ENCODE peak calls at places on chromosomes 13 and 19, in six cellular contexts. W is T-helper 1 cell; B is NCI-H146; Y is OCI-LY7; O is activated CD8-positive, alpha-beta T cell treated with anti-CD3 and anti-CD28 coated beads, Interleukin-2, amount 10 ng/mL, durations not matched to agents 7 days and 5 days; C is astrocyte of the hippocampus. T is an unnamed sample.

GRCh38 chr19:18577365-18577914 is 5.8 kb downstream of the UBA52 start:
- DNase-seq in W (no peak), C (no peak), O (no peak), B (no peak), Y (no peak), T (no peak)

GRCh38 chr13:47114030-47114429 is 217.2 kb upstream of the HTR2A start:
- DNase-seq in W (no peak), O (no peak), C (peak; percentile 51), Y (no peak), B (no peak), T (no peak)

GRCh38 chr13:24746618-24747247 is 17.2 kb upstream of the RNF17 start:
- DNase-seq in B (no peak), W (no peak), O (no peak), C (peak; percentile 47), Y (no peak), T (no peak)

GRCh38 chr13:78524936-78525335 is 78.4 kb downstream of the POU4F1 start:
- DNase-seq in C (no peak), Y (no peak), B (no peak), W (no peak), O (no peak), T (no peak)

GRCh38 chr19:3440082-3440481 is 40.2 kb downstream of the SMIM24 start:
- DNase-seq in Y (peak; percentile 50), C (peak; percentile 33), O (peak; percentile 61), B (no peak), W (peak; percentile 37), T (peak; percentile 49)

GRCh38 chr19:40503300-40503699 is 36.5 kb downstream of the SPTBN4 start:
- DNase-seq in O (no peak), C (no peak), W (no peak), Y (no peak), B (no peak), T (no peak)

GRCh38 chr19:50835103-50835784 is 1.9 kb upstream of the KLK15 start:
- DNase-seq in C (peak; percentile 35), B (peak; percentile 65), Y (no peak), O (no peak), W (no peak), T (no peak)

GRCh38 chr13:113033054-113033453 is 64.0 kb downstream of the MCF2L start:
- DNase-seq in O (no peak), C (no peak), B (no peak), Y (no peak), W (no peak), T (no peak)

GRCh38 chr19:6100284-6100915 is 9.9 kb downstream of the RFX2 start:
- DNase-seq in C (no peak), B (no peak), W (no peak), O (peak; percentile 61), Y (no peak), T (no peak)

GRCh38 chr19:18304496-18305312 is 18.2 kb downstream of the LSM4 start:
- DNase-seq in Y (peak; percentile 83), C (peak; percentile 93), W (peak; percentile 77), O (peak; percentile 87), B (no peak), T (peak; percentile 76)

GRCh38 chr19:27740396-27740795 is 1472.6 kb downstream of the UQCRFS1 start:
- DNase-seq in W (no peak), O (no peak), C (peak; percentile 62), B (no peak), Y (no peak), T (no peak)

GRCh38 chr13:92500192-92500591 is 726.4 kb upstream of the GPC6 start:
- DNase-seq in O (no peak), B (no peak), Y (no peak), C (no peak), W (no peak), T (no peak)

GRCh38 chr13:114008964-114009589 is 35.2 kb upstream of the C13orf46 start:
- DNase-seq in Y (no peak), W (no peak), O (no peak), C (no peak), B (no peak), T (no peak)

GRCh38 chr13:48334534-48335127 is 31.1 kb downstream of the RB1 start:
- DNase-seq in B (no peak), W (no peak), C (peak; percentile 52), Y (peak; percentile 65), O (no peak), T (peak; percentile 43)

GRCh38 chr13:24692541-24692940 is 12.3 kb downstream of the ATP12A start:
- DNase-seq in W (no peak), C (peak; percentile 75), Y (no peak), O (no peak), B (no peak), T (no peak)

GRCh38 chr19:30669329-30670010 is 297.3 kb downstream of the ZNF536 start:
- DNase-seq in B (peak; percentile 12), Y (peak; percentile 34), C (peak; percentile 67), O (peak; percentile 49), W (peak; percentile 19), T (no peak)

GRCh38 chr13:112690242-112690943 is 555 bp downstream of the ATP11A start:
- DNase-seq in O (peak; percentile 40), C (peak; percentile 60), B (peak; percentile 69), Y (peak; percentile 48), W (no peak), T (no peak)

GRCh38 chr19:35986664-35987570 is 8.1 kb upstream of the SDHAF1 start:
- DNase-seq in Y (peak; percentile 39), C (peak; percentile 46), B (peak; percentile 73), O (no peak), W (no peak), T (no peak)

GRCh38 chr13:46831588-46832194 is 34.7 kb upstream of the ESD start:
- DNase-seq in B (peak; percentile 21), C (peak; percentile 72), W (no peak), Y (peak; percentile 58), O (peak; percentile 51), T (peak; percentile 7)

GRCh38 chr19:18464646-18465045 is 26.7 kb upstream of the ISYNA1 start:
- DNase-seq in O (no peak), C (peak; percentile 91), B (peak; percentile 79), Y (no peak), W (no peak), T (no peak)

GRCh38 chr13:25291691-25292090 is 4.4 kb upstream of the MTMR6 start:
- DNase-seq in C (no peak), B (no peak), W (no peak), O (no peak), Y (no peak), T (no peak)

GRCh38 chr19:35347930-35348298 is 212 bp downstream of the FFAR1 start:
- DNase-seq in Y (no peak), W (no peak), O (no peak), B (no peak), C (no peak), T (no peak)

GRCh38 chr19:44626067-44626624 is 12.8 kb downstream of the IGSF23 start:
- DNase-seq in O (no peak), W (no peak), B (no peak), C (peak; percentile 98), Y (no peak), T (no peak)

GRCh38 chr13:107681611-107682010 is 533.7 kb downstream of the LIG4 start:
- DNase-seq in O (no peak), B (no peak), W (no peak), Y (no peak), C (no peak), T (no peak)

GRCh38 chr13:103640617-103641016 is 574.4 kb upstream of the SLC10A2 start:
- DNase-seq in O (no peak), B (peak; percentile 83), C (no peak), W (no peak), Y (no peak), T (no peak)

GRCh38 chr19:55642153-55643002 is 1.1 kb upstream of the ZNF581 start:
- DNase-seq in Y (peak; percentile 63), W (no peak), C (peak; percentile 45), B (peak; percentile 62), O (peak; percentile 47), T (no peak)

GRCh38 chr19:782195-783043 is 14.8 kb upstream of the PTBP1 start:
- DNase-seq in Y (no peak), O (no peak), W (no peak), B (no peak), C (peak; percentile 89), T (no peak)

GRCh38 chr13:111399334-111399733 is 78.9 kb downstream of the TEX29 start:
- DNase-seq in O (no peak), Y (no peak), C (no peak), B (no peak), W (no peak), T (no peak)

GRCh38 chr13:95588134-95588533 is 35.6 kb downstream of the CLDN10 start:
- DNase-seq in Y (no peak), O (no peak), B (no peak), W (no peak), C (no peak), T (no peak)

GRCh38 chr13:46392967-46393366 is 5.9 kb upstream of the RUBCNL start:
- DNase-seq in Y (peak; percentile 93), W (no peak), B (no peak), O (no peak), C (no peak), T (no peak)

T was measured in CD8-positive, alpha-beta memory T cell.